ENCODE peak calls at places on chromosome X, in seven cellular contexts. K, F, B, V, O, L and I are unnamed samples.

GRCh38 chrX:7068939-7069367 is 78.6 kb upstream of the STS start:
- DNase-seq in K (peak), F (no peak), B (peak), V (no peak), O (peak), L (no peak), I (no peak)

GRCh38 chrX:69107231-69107739 is 58.0 kb downstream of the PJA1 start:
- DNase-seq in K (peak), F (no peak), B (no peak), V (no peak), O (no peak), L (no peak), I (no peak)

GRCh38 chrX:52139545-52139895 is 45.2 kb upstream of the MAGED4 start:
- DNase-seq in K (no peak), F (no peak), B (no peak), V (no peak), O (no peak), L (no peak), I (no peak)

GRCh38 chrX:1555370-1555769 is 18.4 kb upstream of the P2RY8 start:
- DNase-seq in K (no peak), F (no peak), B (no peak), V (no peak), O (no peak), L (no peak), I (no peak)

GRCh38 chrX:65581661-65582339 is 47.2 kb upstream of the LAS1L start:
- DNase-seq in K (peak), F (peak), B (peak), V (peak), O (peak), L (no peak), I (peak)

GRCh38 chrX:57104921-57105398 is 16.4 kb downstream of the SPIN2B start:
- DNase-seq in K (no peak), F (no peak), B (no peak), V (no peak), O (no peak), L (no peak), I (no peak)

GRCh38 chrX:41733939-41734338 is 10.0 kb downstream of the GPR82 start:
- DNase-seq in K (peak), F (no peak), B (no peak), V (peak), O (peak), L (no peak), I (peak)

GRCh38 chrX:45344597-45344996 is 143.9 kb upstream of the DIPK2B start:
- DNase-seq in K (peak), F (peak), B (peak), V (no peak), O (no peak), L (no peak), I (no peak)

GRCh38 chrX:43881410-43882293 is 598 bp downstream of the MAOB start:
- DNase-seq in K (no peak), F (peak), B (no peak), V (no peak), O (no peak), L (no peak), I (no peak)

GRCh38 chrX:68462653-68463052 is 29.4 kb upstream of the OPHN1 start:
- DNase-seq in K (peak), F (peak), B (peak), V (peak), O (peak), L (no peak), I (no peak)

GRCh38 chrX:143455045-143455444 is 62.2 kb downstream of the SPANXN3 start:
- DNase-seq in K (peak), F (no peak), B (peak), V (no peak), O (no peak), L (no peak), I (no peak)

GRCh38 chrX:2677764-2678163 is 13.3 kb upstream of the CD99 start:
- DNase-seq in K (peak), F (peak), B (peak), V (no peak), O (no peak), L (peak), I (no peak)

GRCh38 chrX:41334866-41335589 is 1.1 kb downstream of the DDX3X start:
- DNase-seq in K (peak), F (peak), B (peak), V (peak), O (peak), L (peak), I (peak)

GRCh38 chrX:10176121-10177003 is 19.6 kb downstream of the CLCN4 start:
- DNase-seq in K (no peak), F (no peak), B (no peak), V (no peak), O (peak), L (no peak), I (no peak)

GRCh38 chrX:139642241-139642927 is 65.6 kb downstream of the MCF2 start:
- DNase-seq in K (peak), F (peak), B (no peak), V (no peak), O (no peak), L (no peak), I (no peak)

GRCh38 chrX:22686138-22686541 is 313.6 kb upstream of the DDX53 start:
- DNase-seq in K (peak), F (peak), B (peak), V (peak), O (no peak), L (no peak), I (no peak)

GRCh38 chrX:137297167-137297566 is 263.4 kb upstream of the GPR101 start:
- DNase-seq in K (no peak), F (no peak), B (no peak), V (no peak), O (no peak), L (no peak), I (no peak)

GRCh38 chrX:38215141-38215540 is 5.5 kb downstream of the SRPX start:
- DNase-seq in K (no peak), F (peak), B (peak), V (no peak), O (no peak), L (no peak), I (no peak)

GRCh38 chrX:46376246-46376885 is 168.9 kb downstream of the ZNF674 start:
- DNase-seq in K (peak), F (peak), B (peak), V (no peak), O (peak), L (no peak), I (no peak)

GRCh38 chrX:131264665-131265064 is 24.4 kb downstream of the IGSF1 start:
- DNase-seq in K (no peak), F (no peak), B (no peak), V (no peak), O (no peak), L (no peak), I (no peak)

GRCh38 chrX:131262200-131262599 is 26.9 kb downstream of the IGSF1 start:
- DNase-seq in K (no peak), F (no peak), B (no peak), V (no peak), O (no peak), L (no peak), I (no peak)

GRCh38 chrX:131264053-131264452 is 25.1 kb downstream of the IGSF1 start:
- DNase-seq in K (no peak), F (no peak), B (no peak), V (no peak), O (no peak), L (no peak), I (no peak)

DNA sequence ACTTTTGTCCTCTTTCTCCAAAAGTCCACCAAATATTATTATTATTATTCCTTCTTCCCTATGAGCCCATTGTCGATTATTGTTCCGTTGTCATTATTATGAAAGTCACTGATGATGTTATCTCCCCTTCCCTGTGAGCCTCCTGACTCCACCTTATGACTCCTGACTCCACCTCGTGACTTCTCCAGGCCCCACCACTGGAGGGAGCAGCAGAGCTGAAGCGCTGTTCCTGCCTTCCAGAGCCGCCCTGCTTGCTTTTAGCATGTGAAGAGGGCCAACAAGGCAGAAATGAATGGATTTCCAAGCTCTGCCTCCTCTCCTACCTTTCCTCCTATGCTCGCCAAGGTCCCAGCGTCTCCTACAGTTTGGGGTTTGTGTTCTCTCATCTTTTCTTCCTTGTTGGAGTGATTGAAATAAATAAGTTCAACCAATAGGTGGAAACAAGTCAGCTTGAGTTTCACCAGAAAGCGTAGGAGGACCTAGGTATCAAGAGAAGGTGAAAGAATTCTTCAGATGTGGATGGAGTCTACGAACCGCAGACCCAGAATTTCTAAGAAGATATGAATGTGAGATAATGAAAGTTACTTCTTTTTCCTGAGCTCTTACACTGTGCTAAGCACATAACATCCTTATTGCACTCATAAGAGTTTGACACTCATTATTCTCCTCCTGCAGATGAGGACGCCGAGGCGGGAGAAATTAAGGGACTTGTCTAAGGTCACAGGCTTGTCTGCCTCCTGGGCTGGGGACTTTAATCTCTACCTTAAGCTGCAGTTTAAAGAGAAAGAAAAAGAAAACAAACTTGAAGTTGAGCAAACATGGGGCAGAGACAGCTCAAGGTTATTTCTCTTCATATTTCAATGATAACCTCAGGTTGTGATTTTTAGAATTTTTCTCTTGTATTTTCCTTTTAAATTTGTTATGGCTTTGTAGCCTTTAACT is 26.1 kb downstream of the IGSF1 start:
- DNase-seq in K (no peak), F (no peak), B (no peak), V (no peak), O (peak), L (no peak), I (no peak)
- TF ChIP-seq CTCF in K (no peak), F (no peak), B (no peak), V (no peak), O (peak), L (no peak), I (no peak)

DNA sequence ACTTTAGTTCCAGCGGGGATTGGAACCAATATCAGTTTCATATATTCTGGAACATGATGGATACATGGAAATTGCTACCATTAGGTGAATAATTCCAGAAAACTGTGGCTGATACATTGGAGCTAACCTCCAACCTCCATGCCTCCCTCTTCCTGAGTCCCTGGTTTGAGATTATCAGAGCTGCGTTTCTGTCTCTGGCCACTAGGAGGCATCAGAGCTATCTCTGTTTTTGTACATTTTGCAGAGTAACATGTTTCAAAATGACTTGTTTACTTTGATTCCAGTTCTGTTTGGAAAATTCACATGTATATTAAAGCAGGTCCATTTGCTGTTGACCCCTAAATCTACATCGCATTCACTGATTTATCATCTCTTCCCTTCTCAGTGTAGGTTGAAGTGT is 2.4 kb upstream of the RAB40AL start:
- DNase-seq in K (peak), F (peak), B (peak), V (peak), O (peak), L (no peak), I (peak)
- TF ChIP-seq CTCF in K (peak), F (peak), B (peak), V (peak), O (peak), L (no peak), I (peak)

GRCh38 chrX:25001808-25002657 is 13.7 kb downstream of the ARX start:
- DNase-seq in K (no peak), F (no peak), B (no peak), V (no peak), O (no peak), L (no peak), I (no peak)

GRCh38 chrX:25003066-25003849 is 12.5 kb downstream of the ARX start:
- DNase-seq in K (no peak), F (no peak), B (no peak), V (no peak), O (peak), L (no peak), I (no peak)

GRCh38 chrX:25002658-25003015 is 13.1 kb downstream of the ARX start:
- DNase-seq in K (no peak), F (no peak), B (no peak), V (no peak), O (no peak), L (no peak), I (no peak)

GRCh38 chrX:24996096-24996709 is 19.6 kb downstream of the ARX start:
- DNase-seq in K (no peak), F (no peak), B (no peak), V (no peak), O (no peak), L (no peak), I (no peak)

GRCh38 chrX:24999501-24999900 is 16.3 kb downstream of the ARX start:
- DNase-seq in K (no peak), F (no peak), B (no peak), V (no peak), O (no peak), L (no peak), I (no peak)
- TF ChIP-seq CTCF in K (no peak), F (no peak), B (no peak), V (no peak), O (no peak), L (no peak), I (no peak)

DNA sequence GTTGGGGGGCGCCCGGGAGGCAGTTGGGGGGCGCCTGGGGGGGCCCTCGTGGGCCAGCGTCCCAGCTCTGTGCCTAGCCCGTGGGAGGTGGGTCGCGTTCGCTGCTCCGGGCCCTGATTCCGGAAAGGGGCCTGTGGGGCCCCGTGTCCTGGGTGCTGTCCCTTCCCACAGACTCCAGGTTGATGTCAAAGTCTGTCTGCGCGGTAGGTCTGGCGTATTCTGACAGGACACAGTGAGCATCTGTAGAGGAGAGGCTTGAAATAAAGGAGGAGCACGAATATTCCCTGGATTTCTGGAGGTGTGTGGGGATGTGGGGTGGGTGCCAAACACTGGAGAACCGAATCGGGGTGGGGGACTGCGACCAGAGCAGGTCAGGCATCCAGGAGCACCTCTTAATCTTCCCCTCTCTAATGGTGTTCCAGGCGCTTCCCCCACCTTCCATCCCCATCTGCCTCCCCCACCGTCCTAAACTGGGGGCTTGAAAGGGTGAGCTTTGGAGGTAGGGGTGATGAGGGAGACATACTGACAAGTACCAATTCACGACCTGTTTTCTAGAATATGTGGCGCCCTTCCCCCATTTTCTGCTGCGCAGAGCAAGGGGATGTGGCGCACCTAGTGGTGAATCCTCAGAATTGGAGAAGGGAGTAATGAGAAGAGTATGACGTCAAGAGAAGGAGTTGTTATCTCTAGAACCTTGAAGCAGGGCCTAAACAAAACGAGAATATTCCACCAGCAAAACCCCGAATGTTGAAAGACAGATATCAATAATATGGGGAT is 873 bp downstream of the GPRASP1 start:
- DNase-seq in K (peak), F (peak), B (peak), V (peak), O (no peak), L (no peak), I (peak)
- TF ChIP-seq CTCF in K (peak), F (peak), B (peak), V (peak), O (no peak), L (peak), I (peak)

GRCh38 chrX:153973127-153974002 is 811 bp downstream of the TMEM187 start:
- DNase-seq in K (peak), F (no peak), B (no peak), V (no peak), O (no peak), L (no peak), I (no peak)

GRCh38 chrX:153972368-153973126 is at the start of gene TMEM187:
- DNase-seq in K (peak), F (peak), B (peak), V (peak), O (peak), L (no peak), I (peak)

GRCh38 chrX:153970398-153971123 is 1.1 kb downstream of the HCFC1 start:
- DNase-seq in K (peak), F (peak), B (peak), V (no peak), O (peak), L (no peak), I (no peak)

GRCh38 chrX:153971124-153971631 is 440 bp downstream of the HCFC1 start:
- DNase-seq in K (peak), F (peak), B (peak), V (peak), O (peak), L (peak), I (peak)

DNA sequence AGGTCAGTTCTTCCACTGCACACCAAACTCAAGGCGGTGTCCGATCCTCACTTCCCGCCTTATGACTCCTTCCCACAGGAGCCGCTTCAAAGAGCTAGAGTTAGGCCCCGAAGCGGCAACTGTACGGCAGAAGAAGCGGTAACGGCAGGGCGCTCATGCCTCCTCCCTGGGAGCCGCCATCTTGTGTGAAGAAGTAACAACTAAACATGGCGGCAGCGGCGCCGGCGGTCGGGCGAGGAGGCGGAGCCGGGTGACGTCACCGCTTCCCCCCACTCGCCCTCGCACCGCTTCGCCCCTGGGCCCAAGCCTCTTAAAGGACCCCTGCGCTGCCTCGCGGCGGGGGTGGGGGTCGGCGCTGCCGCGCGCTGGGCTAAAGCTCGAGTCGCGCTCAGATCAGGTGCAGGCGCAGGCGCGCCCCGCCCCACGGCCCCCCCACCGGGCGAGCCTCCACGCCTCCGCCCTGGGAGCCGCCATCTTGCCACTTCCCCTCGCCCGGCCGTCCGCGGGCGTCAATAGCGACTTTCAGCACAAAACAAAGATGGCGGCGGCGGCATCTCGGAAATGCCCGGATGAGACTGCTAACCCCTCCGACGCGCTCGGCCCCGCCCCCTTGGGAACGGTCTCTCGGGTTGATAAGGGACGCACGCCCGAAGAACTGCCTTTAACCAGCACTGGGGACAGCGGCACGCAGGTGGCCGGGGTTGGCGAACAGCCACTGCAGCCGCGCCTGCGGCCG is at the start of gene HCFC1:
- DNase-seq in K (peak), F (peak), B (peak), V (peak), O (peak), L (peak), I (peak)
- TF ChIP-seq CTCF in K (no peak), F (no peak), B (no peak), V (no peak), O (no peak), L (no peak), I (no peak)

GRCh38 chrX:133594156-133594555 is 178.9 kb upstream of the GPC4 start:
- DNase-seq in K (no peak), F (no peak), B (no peak), V (no peak), O (no peak), L (no peak), I (no peak)

GRCh38 chrX:133602881-133603280 is 187.6 kb upstream of the GPC4 start:
- DNase-seq in K (no peak), F (no peak), B (no peak), V (no peak), O (no peak), L (no peak), I (no peak)

GRCh38 chrX:133601116-133601515 is 185.8 kb upstream of the GPC4 start:
- DNase-seq in K (no peak), F (no peak), B (no peak), V (no peak), O (no peak), L (no peak), I (no peak)

GRCh38 chrX:133600536-133600935 is 185.2 kb upstream of the GPC4 start:
- DNase-seq in K (no peak), F (no peak), B (no peak), V (no peak), O (no peak), L (no peak), I (no peak)

GRCh38 chrX:133598596-133599334 is 183.5 kb upstream of the GPC4 start:
- DNase-seq in K (no peak), F (no peak), B (no peak), V (no peak), O (no peak), L (no peak), I (no peak)
- TF ChIP-seq CTCF in K (no peak), F (no peak), B (no peak), V (no peak), O (no peak), L (no peak), I (no peak)

GRCh38 chrX:153580700-153581386 is 18.1 kb downstream of the CCNQ start:
- DNase-seq in K (no peak), F (no peak), B (no peak), V (no peak), O (no peak), L (no peak), I (no peak)
- TF ChIP-seq CTCF in K (peak), F (no peak), B (peak), V (no peak), O (no peak), L (no peak), I (no peak)

GRCh38 chrX:116749943-116750342 is 287.2 kb upstream of the CT83 start:
- DNase-seq in K (no peak), F (peak), B (no peak), V (no peak), O (no peak), L (no peak), I (no peak)
- TF ChIP-seq CTCF in K (no peak), F (peak), B (no peak), V (no peak), O (no peak), L (no peak), I (no peak)

GRCh38 chrX:152652467-152652866 is 14.8 kb downstream of the GABRQ start:
- DNase-seq in K (no peak), F (no peak), B (no peak), V (no peak), O (no peak), L (no peak), I (no peak)

GRCh38 chrX:152663086-152663485 is 25.4 kb downstream of the GABRQ start:
- DNase-seq in K (no peak), F (no peak), B (no peak), V (no peak), O (no peak), L (no peak), I (no peak)

GRCh38 chrX:152656087-152656486 is 18.4 kb downstream of the GABRQ start:
- DNase-seq in K (no peak), F (no peak), B (no peak), V (no peak), O (no peak), L (no peak), I (no peak)

GRCh38 chrX:152656890-152657289 is 19.2 kb downstream of the GABRQ start:
- DNase-seq in K (no peak), F (no peak), B (no peak), V (no peak), O (no peak), L (no peak), I (no peak)

GRCh38 chrX:152658302-152658701 is 20.6 kb downstream of the GABRQ start:
- DNase-seq in K (no peak), F (no peak), B (no peak), V (no peak), O (no peak), L (no peak), I (no peak)
- TF ChIP-seq CTCF in K (no peak), F (no peak), B (no peak), V (no peak), O (no peak), L (no peak), I (no peak)